ENCODE peak calls at places on chromosome 7, in ten cellular contexts. Q is fibroblast of gingiva; P is NCI-H345; X is cerebellum; G is stimulated activated naive CD8-positive, alpha-beta T cell treated with anti-CD3 and anti-CD28 coated beads, Interleukin-15, Interleukin-2, amounts not matched to agents 100 U/mL and 50 U/mL, for 24 hours; E is globus pallidus; T is central memory CD4-positive, alpha-beta T cell; Y is ELF-1; R is stimulated activated CD8-positive, alpha-beta memory T cell treated with anti-CD3 and anti-CD28 coated beads, Interleukin-2, amount 100 ng/mL, for 1 hour; S is colonic mucosa. M is an unnamed sample.

GRCh38 chr7:36456135-36456534 is 66.5 kb downstream of the ANLN start:
- DNase-seq in Q (no peak), P (no peak), X (no peak), G (no peak), E (no peak), T (no peak), Y (no peak), R (no peak), S (no peak), M (no peak)

GRCh38 chr7:155787171-155787851 is 25.0 kb downstream of the SHH start:
- DNase-seq in Q (peak; percentile 35), P (no peak), X (no peak), G (no peak), E (no peak), T (no peak), Y (no peak), R (no peak), S (no peak), M (peak; percentile 64)

GRCh38 chr7:16939161-16939560 is 57.4 kb upstream of the AGR3 start:
- DNase-seq in Q (no peak), P (no peak), X (no peak), G (no peak), E (no peak), T (no peak), Y (no peak), R (no peak), S (no peak), M (no peak)

GRCh38 chr7:5450549-5451327 is 27.1 kb upstream of the TNRC18 start:
- DNase-seq in Q (no peak), P (peak; percentile 5), X (peak; percentile 57), G (peak; percentile 46), E (peak; percentile 47), T (no peak), Y (peak; percentile 78), R (peak; percentile 14), S (peak; percentile 58), M (peak; percentile 88)

GRCh38 chr7:21851445-21852043 is 94.2 kb downstream of the CDCA7L start:
- DNase-seq in Q (no peak), P (no peak), X (no peak), G (no peak), E (no peak), T (no peak), Y (no peak), R (no peak), S (no peak), M (peak; percentile 22)

GRCh38 chr7:64876792-64877713 is 26.0 kb upstream of the ZNF273 start:
- DNase-seq in Q (no peak), P (peak; percentile 86), X (peak; percentile 91), G (peak; percentile 69), E (peak; percentile 58), T (peak; percentile 65), Y (peak; percentile 86), R (peak; percentile 55), S (peak; percentile 42), M (peak; percentile 95)

GRCh38 chr7:100676501-100677306 is 3.2 kb downstream of the GNB2 start:
- DNase-seq in Q (no peak), P (no peak), X (no peak), G (no peak), E (no peak), T (no peak), Y (no peak), R (no peak), S (no peak), M (no peak)

GRCh38 chr7:77329466-77330168 is 86.5 kb downstream of the GSAP start:
- DNase-seq in Q (no peak), P (no peak), X (no peak), G (no peak), E (no peak), T (no peak), Y (no peak), R (no peak), S (no peak), M (no peak)

GRCh38 chr7:4023502-4023901 is 658.6 kb upstream of the FOXK1 start:
- DNase-seq in Q (no peak), P (no peak), X (no peak), G (no peak), E (no peak), T (no peak), Y (no peak), R (no peak), S (no peak), M (no peak)

GRCh38 chr7:151135525-151135845 is 32.0 kb downstream of the GBX1 start:
- DNase-seq in Q (no peak), P (no peak), X (no peak), G (no peak), E (no peak), T (no peak), Y (no peak), R (no peak), S (no peak), M (no peak)

GRCh38 chr7:159118623-159119022 is 26.0 kb downstream of the VIPR2 start:
- DNase-seq in Q (no peak), P (no peak), X (no peak), G (no peak), E (no peak), T (no peak), Y (no peak), R (no peak), S (no peak), M (no peak)

GRCh38 chr7:12765431-12766100 is 78.1 kb downstream of the ARL4A start:
- DNase-seq in Q (no peak), P (no peak), X (no peak), G (no peak), E (no peak), T (no peak), Y (no peak), R (no peak), S (no peak), M (no peak)

GRCh38 chr7:122211362-122211761 is 67.3 kb upstream of the AASS start:
- DNase-seq in Q (no peak), P (no peak), X (no peak), G (no peak), E (no peak), T (no peak), Y (no peak), R (no peak), S (no peak), M (no peak)

GRCh38 chr7:121913947-121914346 is 41.0 kb downstream of the PTPRZ1 start:
- DNase-seq in Q (no peak), P (no peak), X (no peak), G (no peak), E (no peak), T (no peak), Y (no peak), R (no peak), S (no peak), M (no peak)

GRCh38 chr7:134941185-134941900 is 45.0 kb upstream of the AGBL3 start:
- DNase-seq in Q (peak; percentile 50), P (no peak), X (no peak), G (no peak), E (no peak), T (no peak), Y (peak; percentile 65), R (no peak), S (no peak), M (peak; percentile 16)

M was measured in left kidney.